ENCODE peak calls at places on chromosomes 3 and 15, in nine cellular contexts. A is IMR-90, H is H9, D is psoas muscle, T is PC-3, X is GM23248, V is neural progenitor cell, R is Caco-2, M is neuronal stem cell. J is an unnamed sample.
A peak's percentile ranks its signal among the peaks of the same experiment; 100 is the strongest.

GRCh38 chr15:56844892-56845291 is 73.6 kb upstream of the TCF12 start:
- DNase-seq in H (no peak), A (no peak), T (no peak), D (no peak), M (no peak), X (no peak), R (no peak), V (no peak), J (no peak)

GRCh38 chr3:194421-194820 is 2.1 kb upstream of the CHL1 start:
- DNase-seq in D (no peak), V (no peak), R (no peak), T (no peak), H (no peak), M (no peak), X (no peak), A (no peak), J (no peak)

GRCh38 chr15:67574981-67575632 is 32.6 kb downstream of the MAP2K5 start:
- DNase-seq in A (no peak), H (no peak), V (peak; percentile 52), T (no peak), R (no peak), X (peak; percentile 15), M (peak; percentile 12), D (no peak), J (no peak)

GRCh38 chr3:13162550-13163320 is 89.5 kb upstream of the IQSEC1 start:
- DNase-seq in R (no peak), T (no peak), X (no peak), M (no peak), H (peak; percentile 54), D (no peak), V (no peak), A (no peak), J (no peak)

GRCh38 chr3:126852536-126852935 is 130.4 kb upstream of the PLXNA1 start:
- DNase-seq in T (no peak), H (peak; percentile 60), X (no peak), D (no peak), R (peak; percentile 77), V (peak; percentile 68), M (no peak), A (no peak), J (no peak)

GRCh38 chr15:96337991-96338771 is 7.7 kb downstream of the NR2F2 start:
- DNase-seq in H (no peak), V (peak; percentile 4), X (no peak), R (no peak), T (peak; percentile 11), D (no peak), M (no peak), A (no peak), J (no peak)

GRCh38 chr3:146035366-146035765 is 125.6 kb downstream of the PLOD2 start:
- DNase-seq in X (peak; percentile 59), D (no peak), M (no peak), R (no peak), T (no peak), H (no peak), V (no peak), A (peak; percentile 23), J (no peak)

GRCh38 chr3:148880681-148881080 is 15.6 kb downstream of the CPA3 start:
- DNase-seq in V (peak; percentile 36), R (no peak), M (no peak), A (no peak), T (peak; percentile 30), D (no peak), X (no peak), H (peak; percentile 49), J (no peak)

GRCh38 chr3:124770341-124771082 is 40.3 kb downstream of the UMPS start:
- DNase-seq in X (no peak), H (no peak), T (no peak), A (no peak), D (peak; percentile 78), V (peak; percentile 45), M (no peak), R (no peak), J (no peak)

GRCh38 chr15:60865507-60865906 is 363.6 kb downstream of the RORA start:
- DNase-seq in X (peak; percentile 56), V (no peak), T (no peak), D (no peak), H (no peak), A (peak; percentile 66), R (no peak), M (no peak), J (peak; percentile 41)

GRCh38 chr3:125185758-125186245 is 26.7 kb downstream of the SLC12A8 start:
- DNase-seq in D (no peak), H (no peak), X (no peak), T (no peak), M (no peak), V (no peak), R (no peak), A (no peak), J (no peak)

GRCh38 chr3:37456270-37456708 is 281.9 kb upstream of the LRRFIP2 start:
- DNase-seq in T (peak; percentile 14), M (no peak), A (no peak), X (peak; percentile 33), R (no peak), H (no peak), D (peak; percentile 93), V (no peak), J (peak; percentile 81)

GRCh38 chr3:37458162-37458895 is 283.9 kb upstream of the LRRFIP2 start:
- DNase-seq in X (no peak), R (no peak), D (peak; percentile 81), V (peak; percentile 12), M (no peak), T (no peak), A (no peak), H (no peak), J (peak; percentile 82)

GRCh38 chr3:37457392-37458065 is 283.1 kb upstream of the LRRFIP2 start:
- DNase-seq in D (peak; percentile 50), T (no peak), M (no peak), R (no peak), H (no peak), A (no peak), X (peak; percentile 21), V (no peak), J (no peak)

GRCh38 chr3:37453393-37454391 is 279.3 kb upstream of the LRRFIP2 start:
- DNase-seq in T (no peak), A (no peak), M (peak; percentile 40), R (peak; percentile 59), D (peak; percentile 78), H (no peak), V (peak; percentile 76), X (peak; percentile 32), J (peak; percentile 76)

DNA sequence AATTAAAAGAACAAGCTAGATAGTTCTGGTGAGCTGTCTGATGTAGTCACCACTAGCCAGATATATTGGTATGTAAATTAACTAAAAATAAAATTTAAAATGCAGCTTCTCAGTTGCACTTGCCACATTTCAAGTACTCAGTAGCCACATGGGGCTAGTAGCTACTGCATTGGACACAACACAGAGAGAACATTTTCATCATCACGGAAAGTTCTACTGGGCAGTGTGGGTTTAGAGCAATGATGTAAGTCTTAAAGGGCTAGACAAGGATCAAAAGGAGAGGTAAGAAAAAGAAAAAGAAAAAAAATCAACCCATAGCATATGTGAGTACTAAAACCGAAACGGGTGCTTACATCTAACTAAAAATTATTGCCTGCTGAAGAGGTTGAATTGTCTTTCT is 282.4 kb upstream of the LRRFIP2 start:
- DNase-seq in D (no peak), X (no peak), T (no peak), M (no peak), R (no peak), H (no peak), A (no peak), V (no peak), J (no peak)
- H3K4me1 ChIP-seq in D (peaks cover 64% of the 10 kb centered on the region), X (no peaks in the 10 kb centered on the region), T (no peaks in the 10 kb centered on the region), M (no peaks in the 10 kb centered on the region), R (peaks cover 12% of the 10 kb centered on the region), H (peaks cover 6% of the 10 kb centered on the region), A (no peaks in the 10 kb centered on the region), V (peaks cover 3% of the 10 kb centered on the region), J (peaks cover 49% of the 10 kb centered on the region)

DNA sequence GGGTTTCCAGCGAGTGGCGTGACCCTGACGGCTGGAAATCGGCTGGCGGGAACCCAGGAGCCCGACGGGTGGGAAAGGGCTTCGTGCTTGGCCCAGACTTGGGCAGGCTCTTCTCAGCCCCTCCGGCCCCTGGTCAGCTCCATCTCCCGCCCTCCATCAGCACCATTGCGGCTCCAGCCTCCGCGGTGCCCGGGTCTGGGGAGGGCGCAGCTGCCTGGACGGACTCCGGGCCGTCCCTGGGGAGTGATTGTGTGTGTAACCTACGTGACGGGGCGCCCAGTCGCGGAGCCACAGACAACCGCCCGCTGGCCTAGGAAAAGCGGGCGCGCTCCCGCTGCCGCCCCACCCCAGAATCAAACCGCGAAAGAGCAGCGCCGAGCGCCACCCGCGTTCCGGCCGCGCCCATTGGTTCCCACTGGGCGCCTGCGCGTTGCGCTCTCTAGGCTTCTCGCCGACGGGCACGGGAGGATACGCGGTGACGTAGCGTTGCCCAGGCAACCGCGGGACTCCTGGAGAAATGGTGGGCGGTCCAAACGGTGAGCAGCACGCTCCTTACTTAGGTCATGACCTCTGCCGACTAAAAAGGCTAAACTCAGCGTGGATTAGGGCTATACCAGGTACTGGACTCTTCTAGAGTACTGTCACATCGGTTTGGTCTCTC is at the start of gene CFAP20DC:
- DNase-seq in M (peak; percentile 88), X (peak; percentile 99), R (peak; percentile 92), T (peak; percentile 98), H (peak; percentile 96), A (peak; percentile 89), V (peak; percentile 97), D (peak; percentile 93), J (peak; percentile 96)
- H3K4me1 ChIP-seq in M (peaks cover 11% of the 10 kb centered on the region), X (no peaks in the 10 kb centered on the region), R (peaks cover 5% of the 10 kb centered on the region), T (peaks cover 34% of the 10 kb centered on the region), H (no peaks in the 10 kb centered on the region), A (peaks cover 2% of the 10 kb centered on the region), V (peaks cover 17% of the 10 kb centered on the region), D (no peaks in the 10 kb centered on the region), J (no peaks in the 10 kb centered on the region)

GRCh38 chr3:183873986-183874385 is 10.7 kb downstream of the PARL start:
- DNase-seq in V (no peak), M (no peak), H (no peak), R (no peak), X (no peak), D (no peak), A (no peak), T (no peak), J (no peak)

GRCh38 chr3:183868804-183869203 is 15.9 kb downstream of the PARL start:
- DNase-seq in M (no peak), T (no peak), A (no peak), D (no peak), X (no peak), V (no peak), H (no peak), R (no peak), J (no peak)

GRCh38 chr3:183870563-183870962 is 14.1 kb downstream of the PARL start:
- DNase-seq in A (no peak), V (no peak), D (no peak), X (no peak), R (no peak), M (no peak), H (no peak), T (no peak), J (no peak)

GRCh38 chr3:183871541-183871940 is 13.1 kb downstream of the PARL start:
- DNase-seq in H (no peak), R (no peak), T (no peak), V (no peak), A (no peak), X (no peak), M (no peak), D (no peak), J (no peak)
- H3K4me1 ChIP-seq in H (no peaks in the 10 kb centered on the region), R (peaks cover 11% of the 10 kb centered on the region), T (no peaks in the 10 kb centered on the region), V (no peaks in the 10 kb centered on the region), A (no peaks in the 10 kb centered on the region), X (no peaks in the 10 kb centered on the region), M (no peaks in the 10 kb centered on the region), D (peaks cover 17% of the 10 kb centered on the region), J (peaks cover 2% of the 10 kb centered on the region)

DNA sequence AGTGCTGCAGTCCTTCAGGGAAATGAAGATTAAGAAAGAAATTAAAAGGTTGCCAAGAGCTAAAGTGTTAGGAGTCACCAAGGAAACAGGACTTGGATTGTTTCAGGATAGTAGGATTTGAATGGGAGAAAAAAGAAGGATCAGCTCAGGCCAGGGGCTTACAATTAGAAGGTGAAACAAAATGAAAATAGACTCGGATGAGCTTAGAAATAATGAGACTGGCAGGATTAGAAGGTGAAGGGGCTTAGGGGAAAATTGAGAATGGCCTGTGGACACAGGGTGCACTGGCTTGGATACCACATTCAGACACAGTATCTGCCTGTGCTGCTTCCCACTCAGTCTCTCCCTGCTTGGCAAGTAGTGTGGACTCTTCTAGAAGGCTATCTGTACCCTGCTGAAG is 206.1 kb upstream of the ATP10A start:
- DNase-seq in R (no peak), X (no peak), A (no peak), V (peak; percentile 71), M (peak; percentile 58), T (no peak), H (no peak), D (no peak), J (no peak)
- H3K4me1 ChIP-seq in R (no peaks in the 10 kb centered on the region), X (no peaks in the 10 kb centered on the region), A (no peaks in the 10 kb centered on the region), V (peaks cover 51% of the 10 kb centered on the region), M (peaks cover 11% of the 10 kb centered on the region), T (no peaks in the 10 kb centered on the region), H (no peaks in the 10 kb centered on the region), D (no peaks in the 10 kb centered on the region), J (no peaks in the 10 kb centered on the region)